ENCODE peak calls at places on chromosomes 4 and X, in five cellular contexts. One of them, this sample, is unnamed.

GRCh38 chr4:141458501-141458900 is 177.9 kb upstream of the IL15 start:
- DNase-seq in GDM1: peak
- DNase-seq in activated CD4-positive, alpha-beta T cell treated with anti-CD3 and anti-CD28 coated beads, Interleukin-2, amount 50 U/mL, for 4 hours: no peak
- DNase-seq in nephron progenitor cell: no peak
- DNase-seq in stimulated activated CD4-positive, alpha-beta T cell treated with anti-CD3 and anti-CD28 coated beads, TNF-alpha, amount 100 ng/mL, for 1 hour: no peak
- DNase-seq in this sample: no peak

GRCh38 chr4:150827226-150827625 is 187.9 kb downstream of the LRBA start:
- DNase-seq in GDM1: no peak
- DNase-seq in activated CD4-positive, alpha-beta T cell treated with anti-CD3 and anti-CD28 coated beads, Interleukin-2, amount 50 U/mL, for 4 hours: no peak
- DNase-seq in nephron progenitor cell: no peak
- DNase-seq in stimulated activated CD4-positive, alpha-beta T cell treated with anti-CD3 and anti-CD28 coated beads, TNF-alpha, amount 100 ng/mL, for 1 hour: no peak
- DNase-seq in this sample: no peak

GRCh38 chr4:110055014-110055768 is 142.5 kb downstream of the EGF start:
- DNase-seq in GDM1: no peak
- DNase-seq in activated CD4-positive, alpha-beta T cell treated with anti-CD3 and anti-CD28 coated beads, Interleukin-2, amount 50 U/mL, for 4 hours: no peak
- DNase-seq in nephron progenitor cell: no peak
- DNase-seq in stimulated activated CD4-positive, alpha-beta T cell treated with anti-CD3 and anti-CD28 coated beads, TNF-alpha, amount 100 ng/mL, for 1 hour: no peak
- DNase-seq in this sample: no peak

GRCh38 chrX:83509246-83509801 is 1.2 kb downstream of the POU3F4 start:
- DNase-seq in GDM1: no peak
- DNase-seq in activated CD4-positive, alpha-beta T cell treated with anti-CD3 and anti-CD28 coated beads, Interleukin-2, amount 50 U/mL, for 4 hours: no peak
- DNase-seq in nephron progenitor cell: peak
- DNase-seq in stimulated activated CD4-positive, alpha-beta T cell treated with anti-CD3 and anti-CD28 coated beads, TNF-alpha, amount 100 ng/mL, for 1 hour: no peak
- DNase-seq in this sample: no peak

GRCh38 chr4:154858166-154858565 is 77.1 kb downstream of the RBM46 start:
- DNase-seq in GDM1: no peak
- DNase-seq in activated CD4-positive, alpha-beta T cell treated with anti-CD3 and anti-CD28 coated beads, Interleukin-2, amount 50 U/mL, for 4 hours: no peak
- DNase-seq in nephron progenitor cell: no peak
- DNase-seq in stimulated activated CD4-positive, alpha-beta T cell treated with anti-CD3 and anti-CD28 coated beads, TNF-alpha, amount 100 ng/mL, for 1 hour: no peak
- DNase-seq in this sample: no peak

GRCh38 chrX:25558137-25558536 is 542.4 kb upstream of the ARX start:
- DNase-seq in GDM1: no peak
- DNase-seq in activated CD4-positive, alpha-beta T cell treated with anti-CD3 and anti-CD28 coated beads, Interleukin-2, amount 50 U/mL, for 4 hours: no peak
- DNase-seq in nephron progenitor cell: no peak
- DNase-seq in stimulated activated CD4-positive, alpha-beta T cell treated with anti-CD3 and anti-CD28 coated beads, TNF-alpha, amount 100 ng/mL, for 1 hour: no peak
- DNase-seq in this sample: no peak

GRCh38 chr4:111883557-111883999 is 261.7 kb upstream of the FAM241A start:
- DNase-seq in GDM1: no peak
- DNase-seq in activated CD4-positive, alpha-beta T cell treated with anti-CD3 and anti-CD28 coated beads, Interleukin-2, amount 50 U/mL, for 4 hours: no peak
- DNase-seq in nephron progenitor cell: no peak
- DNase-seq in stimulated activated CD4-positive, alpha-beta T cell treated with anti-CD3 and anti-CD28 coated beads, TNF-alpha, amount 100 ng/mL, for 1 hour: no peak
- DNase-seq in this sample: no peak

GRCh38 chr4:2432991-2433530 is 14.3 kb downstream of the CFAP99 start:
- DNase-seq in GDM1: no peak
- DNase-seq in activated CD4-positive, alpha-beta T cell treated with anti-CD3 and anti-CD28 coated beads, Interleukin-2, amount 50 U/mL, for 4 hours: no peak
- DNase-seq in nephron progenitor cell: no peak
- DNase-seq in stimulated activated CD4-positive, alpha-beta T cell treated with anti-CD3 and anti-CD28 coated beads, TNF-alpha, amount 100 ng/mL, for 1 hour: no peak
- DNase-seq in this sample: no peak

GRCh38 chrX:131146702-131147101 is 88.6 kb downstream of the ARHGAP36 start:
- DNase-seq in GDM1: no peak
- DNase-seq in activated CD4-positive, alpha-beta T cell treated with anti-CD3 and anti-CD28 coated beads, Interleukin-2, amount 50 U/mL, for 4 hours: no peak
- DNase-seq in nephron progenitor cell: no peak
- DNase-seq in stimulated activated CD4-positive, alpha-beta T cell treated with anti-CD3 and anti-CD28 coated beads, TNF-alpha, amount 100 ng/mL, for 1 hour: no peak
- DNase-seq in this sample: no peak

GRCh38 chr4:104901438-104901837 is 245.2 kb upstream of the TET2 start:
- DNase-seq in GDM1: no peak
- DNase-seq in activated CD4-positive, alpha-beta T cell treated with anti-CD3 and anti-CD28 coated beads, Interleukin-2, amount 50 U/mL, for 4 hours: no peak
- DNase-seq in nephron progenitor cell: no peak
- DNase-seq in stimulated activated CD4-positive, alpha-beta T cell treated with anti-CD3 and anti-CD28 coated beads, TNF-alpha, amount 100 ng/mL, for 1 hour: no peak
- DNase-seq in this sample: no peak

GRCh38 chr4:109211671-109212070 is 90.8 kb downstream of the COL25A1 start:
- DNase-seq in GDM1: no peak
- DNase-seq in activated CD4-positive, alpha-beta T cell treated with anti-CD3 and anti-CD28 coated beads, Interleukin-2, amount 50 U/mL, for 4 hours: no peak
- DNase-seq in nephron progenitor cell: no peak
- DNase-seq in stimulated activated CD4-positive, alpha-beta T cell treated with anti-CD3 and anti-CD28 coated beads, TNF-alpha, amount 100 ng/mL, for 1 hour: no peak
- DNase-seq in this sample: no peak

GRCh38 chr4:8376361-8377102 is 64.0 kb downstream of the ACOX3 start:
- DNase-seq in GDM1: no peak
- DNase-seq in activated CD4-positive, alpha-beta T cell treated with anti-CD3 and anti-CD28 coated beads, Interleukin-2, amount 50 U/mL, for 4 hours: no peak
- DNase-seq in nephron progenitor cell: no peak
- DNase-seq in stimulated activated CD4-positive, alpha-beta T cell treated with anti-CD3 and anti-CD28 coated beads, TNF-alpha, amount 100 ng/mL, for 1 hour: no peak
- DNase-seq in this sample: no peak

GRCh38 chr4:145829629-145830395 is 108.8 kb downstream of the ZNF827 start:
- DNase-seq in GDM1: no peak
- DNase-seq in activated CD4-positive, alpha-beta T cell treated with anti-CD3 and anti-CD28 coated beads, Interleukin-2, amount 50 U/mL, for 4 hours: no peak
- DNase-seq in nephron progenitor cell: no peak
- DNase-seq in stimulated activated CD4-positive, alpha-beta T cell treated with anti-CD3 and anti-CD28 coated beads, TNF-alpha, amount 100 ng/mL, for 1 hour: no peak
- DNase-seq in this sample: no peak

GRCh38 chrX:119407681-119408080 is 8.5 kb downstream of the SLC25A43 start:
- DNase-seq in GDM1: no peak
- DNase-seq in activated CD4-positive, alpha-beta T cell treated with anti-CD3 and anti-CD28 coated beads, Interleukin-2, amount 50 U/mL, for 4 hours: no peak
- DNase-seq in nephron progenitor cell: no peak
- DNase-seq in stimulated activated CD4-positive, alpha-beta T cell treated with anti-CD3 and anti-CD28 coated beads, TNF-alpha, amount 100 ng/mL, for 1 hour: no peak
- DNase-seq in this sample: no peak

GRCh38 chr4:138938371-138938699 is 77.2 kb upstream of the NOCT start:
- DNase-seq in GDM1: no peak
- DNase-seq in activated CD4-positive, alpha-beta T cell treated with anti-CD3 and anti-CD28 coated beads, Interleukin-2, amount 50 U/mL, for 4 hours: no peak
- DNase-seq in nephron progenitor cell: no peak
- DNase-seq in stimulated activated CD4-positive, alpha-beta T cell treated with anti-CD3 and anti-CD28 coated beads, TNF-alpha, amount 100 ng/mL, for 1 hour: no peak
- DNase-seq in this sample: no peak

GRCh38 chr4:126799971-126800722 is 832.6 kb upstream of the INTU start:
- DNase-seq in GDM1: no peak
- DNase-seq in activated CD4-positive, alpha-beta T cell treated with anti-CD3 and anti-CD28 coated beads, Interleukin-2, amount 50 U/mL, for 4 hours: no peak
- DNase-seq in nephron progenitor cell: no peak
- DNase-seq in stimulated activated CD4-positive, alpha-beta T cell treated with anti-CD3 and anti-CD28 coated beads, TNF-alpha, amount 100 ng/mL, for 1 hour: no peak
- DNase-seq in this sample: no peak

GRCh38 chr4:55444822-55445221 is 49.1 kb downstream of the TMEM165 start:
- DNase-seq in GDM1: no peak
- DNase-seq in activated CD4-positive, alpha-beta T cell treated with anti-CD3 and anti-CD28 coated beads, Interleukin-2, amount 50 U/mL, for 4 hours: no peak
- DNase-seq in nephron progenitor cell: no peak
- DNase-seq in stimulated activated CD4-positive, alpha-beta T cell treated with anti-CD3 and anti-CD28 coated beads, TNF-alpha, amount 100 ng/mL, for 1 hour: no peak
- DNase-seq in this sample: no peak

GRCh38 chr4:158722291-158722916 is 792 bp downstream of the PPID start:
- DNase-seq in GDM1: no peak
- DNase-seq in activated CD4-positive, alpha-beta T cell treated with anti-CD3 and anti-CD28 coated beads, Interleukin-2, amount 50 U/mL, for 4 hours: peak
- DNase-seq in nephron progenitor cell: peak
- DNase-seq in stimulated activated CD4-positive, alpha-beta T cell treated with anti-CD3 and anti-CD28 coated beads, TNF-alpha, amount 100 ng/mL, for 1 hour: no peak
- DNase-seq in this sample: no peak

GRCh38 chrX:26909728-26910127 is 553.4 kb downstream of the PPP4R3C start:
- DNase-seq in GDM1: no peak
- DNase-seq in activated CD4-positive, alpha-beta T cell treated with anti-CD3 and anti-CD28 coated beads, Interleukin-2, amount 50 U/mL, for 4 hours: no peak
- DNase-seq in nephron progenitor cell: no peak
- DNase-seq in stimulated activated CD4-positive, alpha-beta T cell treated with anti-CD3 and anti-CD28 coated beads, TNF-alpha, amount 100 ng/mL, for 1 hour: no peak
- DNase-seq in this sample: no peak

GRCh38 chrX:38859602-38860001 is 58.3 kb downstream of the MID1IP1 start:
- DNase-seq in GDM1: no peak
- DNase-seq in activated CD4-positive, alpha-beta T cell treated with anti-CD3 and anti-CD28 coated beads, Interleukin-2, amount 50 U/mL, for 4 hours: no peak
- DNase-seq in nephron progenitor cell: no peak
- DNase-seq in stimulated activated CD4-positive, alpha-beta T cell treated with anti-CD3 and anti-CD28 coated beads, TNF-alpha, amount 100 ng/mL, for 1 hour: no peak
- DNase-seq in this sample: no peak

GRCh38 chrX:40041915-40042314 is 55.8 kb downstream of the BCOR start:
- DNase-seq in GDM1: no peak
- DNase-seq in activated CD4-positive, alpha-beta T cell treated with anti-CD3 and anti-CD28 coated beads, Interleukin-2, amount 50 U/mL, for 4 hours: no peak
- DNase-seq in nephron progenitor cell: no peak
- DNase-seq in stimulated activated CD4-positive, alpha-beta T cell treated with anti-CD3 and anti-CD28 coated beads, TNF-alpha, amount 100 ng/mL, for 1 hour: no peak
- DNase-seq in this sample: no peak

GRCh38 chrX:138191998-138192397 is 519.5 kb downstream of the FGF13 start:
- DNase-seq in GDM1: no peak
- DNase-seq in activated CD4-positive, alpha-beta T cell treated with anti-CD3 and anti-CD28 coated beads, Interleukin-2, amount 50 U/mL, for 4 hours: no peak
- DNase-seq in nephron progenitor cell: peak
- DNase-seq in stimulated activated CD4-positive, alpha-beta T cell treated with anti-CD3 and anti-CD28 coated beads, TNF-alpha, amount 100 ng/mL, for 1 hour: no peak
- DNase-seq in this sample: no peak

GRCh38 chr4:23822181-23822580 is 67.7 kb downstream of the PPARGC1A start:
- DNase-seq in GDM1: no peak
- DNase-seq in activated CD4-positive, alpha-beta T cell treated with anti-CD3 and anti-CD28 coated beads, Interleukin-2, amount 50 U/mL, for 4 hours: no peak
- DNase-seq in nephron progenitor cell: no peak
- DNase-seq in stimulated activated CD4-positive, alpha-beta T cell treated with anti-CD3 and anti-CD28 coated beads, TNF-alpha, amount 100 ng/mL, for 1 hour: no peak
- DNase-seq in this sample: no peak

GRCh38 chrX:110055616-110056015 is 52.7 kb downstream of the TMEM164 start:
- DNase-seq in GDM1: no peak
- DNase-seq in activated CD4-positive, alpha-beta T cell treated with anti-CD3 and anti-CD28 coated beads, Interleukin-2, amount 50 U/mL, for 4 hours: no peak
- DNase-seq in nephron progenitor cell: no peak
- DNase-seq in stimulated activated CD4-positive, alpha-beta T cell treated with anti-CD3 and anti-CD28 coated beads, TNF-alpha, amount 100 ng/mL, for 1 hour: no peak
- DNase-seq in this sample: no peak

GRCh38 chrX:3262906-3263305 is 83.5 kb downstream of the MXRA5 start:
- DNase-seq in GDM1: no peak
- DNase-seq in activated CD4-positive, alpha-beta T cell treated with anti-CD3 and anti-CD28 coated beads, Interleukin-2, amount 50 U/mL, for 4 hours: no peak
- DNase-seq in nephron progenitor cell: no peak
- DNase-seq in stimulated activated CD4-positive, alpha-beta T cell treated with anti-CD3 and anti-CD28 coated beads, TNF-alpha, amount 100 ng/mL, for 1 hour: no peak
- DNase-seq in this sample: no peak

GRCh38 chr4:140935259-140935658 is 179.1 kb upstream of the TBC1D9 start:
- DNase-seq in GDM1: no peak
- DNase-seq in activated CD4-positive, alpha-beta T cell treated with anti-CD3 and anti-CD28 coated beads, Interleukin-2, amount 50 U/mL, for 4 hours: no peak
- DNase-seq in nephron progenitor cell: no peak
- DNase-seq in stimulated activated CD4-positive, alpha-beta T cell treated with anti-CD3 and anti-CD28 coated beads, TNF-alpha, amount 100 ng/mL, for 1 hour: no peak
- DNase-seq in this sample: no peak

GRCh38 chr4:181908168-181908567 is 335.0 kb upstream of the TENM3 start:
- DNase-seq in GDM1: no peak
- DNase-seq in activated CD4-positive, alpha-beta T cell treated with anti-CD3 and anti-CD28 coated beads, Interleukin-2, amount 50 U/mL, for 4 hours: no peak
- DNase-seq in nephron progenitor cell: no peak
- DNase-seq in stimulated activated CD4-positive, alpha-beta T cell treated with anti-CD3 and anti-CD28 coated beads, TNF-alpha, amount 100 ng/mL, for 1 hour: no peak
- DNase-seq in this sample: no peak

GRCh38 chr4:56330691-56331090 is 56.6 kb downstream of the AASDH start:
- DNase-seq in GDM1: no peak
- DNase-seq in activated CD4-positive, alpha-beta T cell treated with anti-CD3 and anti-CD28 coated beads, Interleukin-2, amount 50 U/mL, for 4 hours: no peak
- DNase-seq in nephron progenitor cell: no peak
- DNase-seq in stimulated activated CD4-positive, alpha-beta T cell treated with anti-CD3 and anti-CD28 coated beads, TNF-alpha, amount 100 ng/mL, for 1 hour: no peak
- DNase-seq in this sample: no peak

GRCh38 chrX:65668362-65669310 is 1.2 kb downstream of the MSN start:
- DNase-seq in GDM1: peak
- DNase-seq in activated CD4-positive, alpha-beta T cell treated with anti-CD3 and anti-CD28 coated beads, Interleukin-2, amount 50 U/mL, for 4 hours: peak
- DNase-seq in nephron progenitor cell: peak
- DNase-seq in stimulated activated CD4-positive, alpha-beta T cell treated with anti-CD3 and anti-CD28 coated beads, TNF-alpha, amount 100 ng/mL, for 1 hour: no peak
- DNase-seq in this sample: peak

GRCh38 chr4:112956458-112956857 is 93.0 kb upstream of the ANK2 start:
- DNase-seq in GDM1: no peak
- DNase-seq in activated CD4-positive, alpha-beta T cell treated with anti-CD3 and anti-CD28 coated beads, Interleukin-2, amount 50 U/mL, for 4 hours: no peak
- DNase-seq in nephron progenitor cell: no peak
- DNase-seq in stimulated activated CD4-positive, alpha-beta T cell treated with anti-CD3 and anti-CD28 coated beads, TNF-alpha, amount 100 ng/mL, for 1 hour: no peak
- DNase-seq in this sample: no peak

This sample was measured in CD8-positive, alpha-beta T cell.